ENCODE peak calls at places on chromosome 21, in six cellular contexts. G, W, F, E, R and Z are unnamed samples.
A peak's percentile ranks its signal among the peaks of the same experiment; 100 is the strongest.

GRCh38 chr21:17688912-17689874 is 76.5 kb upstream of the BTG3 start:
- DNase-seq in G (no peak), F (peak; percentile 23), R (peak; percentile 4), W (peak; percentile 57), E (no peak), Z (no peak)

GRCh38 chr21:42336065-42336464 is 14.7 kb downstream of the TFF2 start:
- DNase-seq in F (no peak), W (peak; percentile 66), G (no peak), R (no peak), E (no peak), Z (no peak)

GRCh38 chr21:28160378-28160777 is 832.3 kb downstream of the LTN1 start:
- DNase-seq in E (no peak), F (no peak), W (no peak), R (no peak), G (no peak), Z (no peak)

GRCh38 chr21:32089771-32090170 is 189.1 kb downstream of the MIS18A start:
- DNase-seq in F (no peak), G (no peak), W (no peak), R (no peak), E (no peak), Z (no peak)

GRCh38 chr21:33069645-33069993 is 322 bp upstream of the OLIG1 start:
- DNase-seq in E (no peak), W (no peak), F (no peak), R (no peak), G (no peak), Z (no peak)

GRCh38 chr21:31945576-31945975 is 72.8 kb downstream of the HUNK start:
- DNase-seq in F (no peak), R (no peak), G (no peak), W (no peak), E (no peak), Z (no peak)

GRCh38 chr21:27526451-27526850 is 559.6 kb upstream of the ADAMTS5 start:
- DNase-seq in R (no peak), W (no peak), F (no peak), G (no peak), E (no peak), Z (no peak)

GRCh38 chr21:17387030-17387617 is 125.7 kb upstream of the CXADR start:
- DNase-seq in G (peak; percentile 1), W (no peak), R (peak; percentile 51), F (peak; percentile 50), E (peak; percentile 52), Z (peak; percentile 47)

GRCh38 chr21:36507397-36508018 is 27.6 kb upstream of the CLDN14 start:
- DNase-seq in R (no peak), W (no peak), E (no peak), F (no peak), G (no peak), Z (no peak)

GRCh38 chr21:9008636-9009035 is 1512.7 kb upstream of the TPTE start:
- DNase-seq in F (no peak), E (no peak), W (no peak), R (no peak), G (no peak), Z (no peak)

GRCh38 chr21:46559291-46559983 is 45.4 kb downstream of the S100B start:
- DNase-seq in E (no peak), W (peak; percentile 41), R (no peak), G (peak; percentile 34), F (peak; percentile 11), Z (no peak)
- H3K27ac ChIP-seq in E (no peak overlapping the region), W (no peak overlapping the region), R (no peak overlapping the region), G (peak overlapping the region; percentile 53), F (no peak overlapping the region), Z (no peak overlapping the region)

GRCh38 chr21:44498280-44498964 is 41.6 kb downstream of the KRTAP10-1 start:
- DNase-seq in W (no peak), E (no peak), G (no peak), R (no peak), F (no peak), Z (no peak)
- TF ChIP-seq SIN3A in W (no peak), E (no peak), G (no peak), R (no peak), F (no peak), Z (no peak)

GRCh38 chr21:37916795-37917142 is 512 bp upstream of the KCNJ6 start:
- DNase-seq in F (peak; percentile 65), G (no peak), R (no peak), W (peak; percentile 89), E (peak; percentile 57), Z (no peak)
- H3K4me3 ChIP-seq in F (no peak overlapping the region), G (no peak overlapping the region), R (no peak overlapping the region), W (peak overlapping the region; percentile 64), E (peak overlapping the region; percentile 33), Z (no peak overlapping the region)

DNA sequence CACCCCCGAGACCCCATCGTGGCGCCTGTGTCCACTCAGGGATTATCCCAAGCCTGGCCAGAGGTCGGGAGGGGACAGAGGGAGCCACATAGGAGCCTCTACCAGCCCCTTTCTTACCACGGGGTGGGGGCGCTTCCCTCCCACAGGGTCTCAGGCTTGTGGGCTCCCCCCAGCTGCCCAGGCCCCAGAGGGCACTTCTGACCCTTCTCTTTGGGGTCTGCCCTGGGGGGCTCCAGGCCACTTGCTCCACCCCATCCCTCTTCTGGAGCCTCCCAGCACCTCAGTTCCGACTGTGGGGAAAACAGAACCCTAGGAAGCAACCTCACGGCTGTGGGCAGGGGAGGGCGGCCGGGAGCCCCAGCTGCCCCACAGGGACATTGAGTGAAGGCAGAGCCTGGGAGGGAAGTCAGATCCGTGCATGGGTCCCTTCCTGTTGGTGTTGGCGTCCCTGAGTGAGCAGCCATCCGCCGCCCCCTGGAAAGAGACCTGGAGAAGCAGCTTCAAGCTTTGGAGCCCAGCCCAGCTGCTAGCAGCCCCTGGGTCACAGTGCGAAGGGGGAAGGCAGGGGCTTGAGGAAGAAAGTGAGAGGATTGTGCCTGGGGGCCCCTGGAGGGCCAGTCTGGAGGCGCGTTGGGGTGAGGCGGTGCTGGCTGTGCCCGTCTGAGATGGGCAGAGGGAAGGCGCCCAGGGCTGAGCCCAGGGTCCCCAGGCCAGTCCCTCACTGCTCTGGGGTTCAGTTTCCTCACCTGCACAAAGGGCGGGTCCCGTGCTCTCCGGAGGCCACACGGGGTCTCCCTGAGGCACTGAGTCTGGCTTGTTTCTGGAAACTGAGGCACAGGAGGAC is 22.1 kb downstream of the RRP1 start:
- DNase-seq in G (no peak), W (no peak), R (no peak), F (no peak), E (no peak), Z (no peak)
- H3K27ac ChIP-seq in G (peak overlapping the region; percentile 50), W (no peak overlapping the region), R (no peak overlapping the region), F (peak overlapping the region; percentile 13), E (no peak overlapping the region), Z (no peak overlapping the region)

GRCh38 chr21:45655071-45655470 is 11.5 kb downstream of the PCBP3 start:
- DNase-seq in R (no peak), G (no peak), E (no peak), W (no peak), F (no peak), Z (no peak)
- TF ChIP-seq SIN3A in R (no peak), G (no peak), E (no peak), W (no peak), F (no peak), Z (no peak)

GRCh38 chr21:38807987-38808386 is 2.3 kb downstream of the ETS2 start:
- DNase-seq in W (no peak), G (no peak), E (no peak), R (no peak), F (no peak), Z (no peak)
- H3K4me3 ChIP-seq in W (peak overlapping the region; percentile 5), G (no peak overlapping the region), E (peak overlapping the region; percentile 86), R (no peak overlapping the region), F (peak overlapping the region; percentile 69), Z (peak overlapping the region; percentile 76)

GRCh38 chr21:45108808-45109800 is 34.7 kb downstream of the ADARB1 start:
- DNase-seq in W (no peak), R (no peak), E (no peak), F (no peak), G (no peak), Z (no peak)
- H3K27ac ChIP-seq in W (no peak overlapping the region), R (no peak overlapping the region), E (no peak overlapping the region), F (no peak overlapping the region), G (peak overlapping the region; percentile 54), Z (no peak overlapping the region)

GRCh38 chr21:26421724-26422123 is 151.4 kb downstream of the CYYR1 start:
- DNase-seq in E (no peak), F (no peak), G (no peak), W (no peak), R (no peak), Z (no peak)
- TF ChIP-seq SIN3A in E (no peak), F (no peak), G (no peak), W (no peak), R (no peak), Z (no peak)

DNA sequence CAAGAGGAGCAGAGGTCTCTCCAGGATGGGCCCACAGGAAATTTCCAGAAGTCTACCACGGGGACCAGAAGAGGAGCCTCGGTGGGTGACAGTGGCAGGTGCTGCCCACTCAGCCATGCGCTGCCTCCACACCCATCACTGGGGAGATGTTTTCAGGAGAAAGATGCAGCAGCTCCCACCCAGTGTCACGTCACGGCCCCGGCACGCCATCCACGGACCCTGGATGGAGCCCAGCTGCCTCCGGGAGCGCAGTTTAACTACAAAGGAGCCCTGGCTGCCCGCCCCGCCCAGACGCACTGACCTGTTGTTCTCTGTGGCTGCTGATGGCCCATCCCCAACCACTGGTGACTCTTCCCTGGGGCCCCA is 6.8 kb downstream of the TSPEAR start:
- DNase-seq in G (no peak), W (peak; percentile 67), F (peak; percentile 7), E (peak; percentile 15), R (no peak), Z (no peak)
- H3K4me3 ChIP-seq in G (no peak overlapping the region), W (peak overlapping the region; percentile 9), F (no peak overlapping the region), E (no peak overlapping the region), R (no peak overlapping the region), Z (no peak overlapping the region)

GRCh38 chr21:35149698-35150097 is 100.6 kb upstream of the RUNX1 start:
- DNase-seq in G (no peak), F (no peak), W (no peak), E (no peak), R (no peak), Z (no peak)
- H3K27ac ChIP-seq in G (no peak overlapping the region), F (no peak overlapping the region), W (no peak overlapping the region), E (peak overlapping the region; percentile 11), R (no peak overlapping the region), Z (no peak overlapping the region)